ENCODE peak calls at places on chromosomes 1 and 21, in nine cellular contexts. A, U, V, W, T, Q, Z, P and D are unnamed samples.

GRCh38 chr1:212595787-212596714 is 12.5 kb upstream of the ATF3 start:
- DNase-seq in U (no peak), Q (peak; percentile 49), Z (peak; percentile 34), T (peak; percentile 69), P (no peak), V (peak; percentile 96), A (peak; percentile 70), W (peak; percentile 34), D (no peak)

GRCh38 chr1:13813398-13814012 is 113.5 kb downstream of the PRDM2 start:
- DNase-seq in P (peak; percentile 76), W (peak; percentile 32), Z (peak; percentile 36), Q (no peak), V (no peak), U (peak; percentile 72), T (peak; percentile 78), A (peak; percentile 67), D (no peak)

GRCh38 chr1:62198069-62198780 is 3.6 kb downstream of the L1TD1 start:
- DNase-seq in V (no peak), U (no peak), P (peak; percentile 84), Q (no peak), A (peak; percentile 88), W (no peak), T (peak; percentile 85), Z (no peak), D (no peak)

GRCh38 chr1:207981976-207982375 is 71.1 kb upstream of the CD34 start:
- DNase-seq in V (no peak), P (peak; percentile 78), Z (no peak), U (no peak), Q (no peak), W (peak; percentile 28), T (peak; percentile 75), A (peak; percentile 77), D (no peak)

GRCh38 chr1:156115514-156116374 is 1.2 kb downstream of the LMNA start:
- DNase-seq in A (peak; percentile 81), T (peak; percentile 81), Q (peak; percentile 76), V (peak; percentile 56), P (peak; percentile 68), U (peak; percentile 88), Z (peak; percentile 82), W (peak; percentile 80), D (peak; percentile 79)

GRCh38 chr1:236148471-236148847 is 6.1 kb downstream of the GPR137B start:
- DNase-seq in Q (no peak), A (no peak), W (no peak), P (no peak), Z (peak; percentile 18), V (peak; percentile 52), U (no peak), T (no peak), D (no peak)

GRCh38 chr1:53542551-53542950 is 83.4 kb downstream of the DMRTB1 start:
- DNase-seq in V (no peak), Q (no peak), U (peak; percentile 35), T (no peak), Z (no peak), P (no peak), A (no peak), W (no peak), D (no peak)

GRCh38 chr1:223748773-223749733 is 36.7 kb downstream of the CAPN2 start:
- DNase-seq in Q (peak; percentile 71), W (peak; percentile 71), V (peak; percentile 46), A (peak; percentile 73), P (peak; percentile 58), U (peak; percentile 80), T (peak; percentile 66), Z (peak; percentile 71), D (peak; percentile 79)

GRCh38 chr21:32382108-32382601 is 10.7 kb downstream of the URB1 start:
- DNase-seq in Z (no peak), A (no peak), T (no peak), U (no peak), V (peak; percentile 92), P (no peak), W (no peak), Q (no peak), D (no peak)

GRCh38 chr1:245894843-245895242 is 612.2 kb downstream of the SMYD3 start:
- DNase-seq in U (no peak), Q (peak; percentile 58), V (no peak), W (no peak), A (no peak), Z (no peak), P (no peak), T (no peak), D (no peak)

GRCh38 chr1:59541891-59542290 is 245.0 kb downstream of the FGGY start:
- DNase-seq in A (no peak), Q (no peak), W (no peak), P (no peak), V (peak; percentile 60), Z (no peak), U (no peak), T (no peak), D (no peak)

GRCh38 chr1:108190001-108190634 is 10.0 kb downstream of the SLC25A24 start:
- DNase-seq in V (peak; percentile 23), P (no peak), Q (no peak), W (no peak), U (no peak), T (no peak), A (no peak), Z (no peak), D (no peak)

GRCh38 chr1:241957692-241958494 is at the start of gene BECN2:
- DNase-seq in Q (no peak), U (peak; percentile 55), V (no peak), T (no peak), Z (no peak), W (no peak), P (peak; percentile 36), A (no peak), D (no peak)

DNA sequence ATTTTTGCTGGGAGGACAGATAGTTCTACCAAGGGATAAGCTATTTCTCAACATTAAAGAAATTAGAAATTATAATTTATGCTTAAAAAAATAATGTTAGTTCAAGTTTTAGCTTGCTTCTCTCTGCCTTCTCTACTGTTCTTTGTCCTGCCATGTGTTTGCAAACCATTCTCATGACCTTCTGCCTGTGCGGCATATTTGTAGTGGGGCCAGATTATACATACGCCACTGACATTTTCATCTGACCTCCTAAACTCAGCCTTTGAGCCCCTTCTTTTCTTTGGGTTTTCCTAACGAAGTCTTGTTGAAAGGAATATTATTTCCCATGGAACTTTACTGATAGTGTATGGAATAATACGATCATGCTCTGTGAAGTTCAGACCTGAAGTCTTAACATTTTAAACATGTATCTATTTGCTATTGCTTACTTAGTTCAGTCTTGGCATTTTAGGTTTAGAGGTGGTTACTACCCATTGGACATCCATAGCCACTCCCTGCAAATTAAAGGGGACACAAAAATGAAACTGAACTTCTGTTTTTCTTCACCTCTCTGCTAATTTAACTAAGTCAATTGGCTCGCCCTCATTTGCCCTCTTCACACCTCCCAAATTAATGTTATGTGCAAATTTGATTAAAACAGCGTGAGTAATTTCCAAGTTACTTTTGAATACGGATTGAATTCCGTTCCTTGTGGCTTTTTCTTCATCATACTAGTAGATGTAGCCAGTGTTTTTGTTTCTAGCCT is 15.6 kb downstream of the LRRC8D start:
- DNase-seq in V (no peak), W (peak; percentile 29), Z (no peak), A (no peak), U (no peak), T (no peak), Q (no peak), P (no peak), D (no peak)
- H3K4me1 ChIP-seq in V (no peaks in the 10 kb centered on the region), W (peaks cover 49% of the 10 kb centered on the region), Z (peaks cover 8% of the 10 kb centered on the region), A (peaks cover 32% of the 10 kb centered on the region), U (peaks cover 16% of the 10 kb centered on the region), T (peaks cover 91% of the 10 kb centered on the region), Q (peaks cover 11% of the 10 kb centered on the region), P (peaks cover 14% of the 10 kb centered on the region), D (no peaks in the 10 kb centered on the region)

GRCh38 chr1:9689011-9689706 is 37.6 kb downstream of the PIK3CD start:
- DNase-seq in W (peak; percentile 91), P (peak; percentile 94), A (peak; percentile 77), U (peak; percentile 87), T (peak; percentile 94), Q (peak; percentile 90), Z (peak; percentile 89), V (peak; percentile 55), D (peak; percentile 91)
- H3K4me1 ChIP-seq in W (peaks cover 31% of the 10 kb centered on the region), P (peaks cover 3% of the 10 kb centered on the region), A (peaks cover 2% of the 10 kb centered on the region), U (peaks cover 20% of the 10 kb centered on the region), T (peaks cover 34% of the 10 kb centered on the region), Q (peaks cover 35% of the 10 kb centered on the region), Z (peaks cover 13% of the 10 kb centered on the region), V (peaks cover 12% of the 10 kb centered on the region), D (peaks cover 31% of the 10 kb centered on the region)

DNA sequence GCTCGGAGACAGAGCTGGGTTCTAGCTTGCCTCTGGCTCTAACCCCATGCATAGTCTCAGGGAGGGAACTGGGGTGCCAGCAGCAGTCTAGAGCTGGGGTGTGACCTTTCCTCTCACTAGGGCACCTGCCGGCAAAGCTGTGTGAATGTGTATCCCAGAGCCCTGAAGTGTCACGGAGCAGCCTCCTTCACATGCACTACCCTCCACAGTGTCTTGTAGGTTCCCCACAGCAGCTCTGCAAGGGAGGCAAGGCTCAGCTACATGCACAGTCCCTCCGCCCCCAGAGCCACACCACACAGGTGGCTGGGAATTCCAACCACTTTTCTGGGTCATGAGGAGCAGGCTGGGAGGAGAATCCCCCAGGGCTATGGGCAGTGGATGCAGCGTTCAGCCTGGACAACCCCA is 7.7 kb upstream of the HPCA start:
- DNase-seq in Q (no peak), W (no peak), Z (no peak), V (no peak), A (no peak), P (no peak), T (no peak), U (no peak), D (no peak)
- H3K4me1 ChIP-seq in Q (no peaks in the 10 kb centered on the region), W (peaks cover 17% of the 10 kb centered on the region), Z (no peaks in the 10 kb centered on the region), V (no peaks in the 10 kb centered on the region), A (peaks cover 5% of the 10 kb centered on the region), P (peaks cover 3% of the 10 kb centered on the region), T (peaks cover 19% of the 10 kb centered on the region), U (peaks cover 12% of the 10 kb centered on the region), D (no peaks in the 10 kb centered on the region)

GRCh38 chr21:43273016-43273707 is 104.4 kb downstream of the CRYAA start:
- DNase-seq in T (no peak), Z (no peak), W (no peak), A (no peak), V (no peak), Q (no peak), P (no peak), U (no peak), D (no peak)

GRCh38 chr21:43269981-43270670 is 101.3 kb downstream of the CRYAA start:
- DNase-seq in Q (no peak), V (no peak), W (no peak), Z (no peak), A (no peak), P (no peak), T (no peak), U (no peak), D (no peak)

GRCh38 chr21:43270800-43271261 is 102.0 kb downstream of the CRYAA start:
- DNase-seq in W (no peak), V (peak; percentile 13), P (no peak), U (peak; percentile 38), T (no peak), Q (no peak), Z (no peak), A (no peak), D (no peak)

GRCh38 chr21:43272591-43272990 is 103.8 kb downstream of the CRYAA start:
- DNase-seq in W (no peak), U (no peak), P (no peak), A (no peak), V (no peak), Q (no peak), T (no peak), Z (no peak), D (no peak)

DNA sequence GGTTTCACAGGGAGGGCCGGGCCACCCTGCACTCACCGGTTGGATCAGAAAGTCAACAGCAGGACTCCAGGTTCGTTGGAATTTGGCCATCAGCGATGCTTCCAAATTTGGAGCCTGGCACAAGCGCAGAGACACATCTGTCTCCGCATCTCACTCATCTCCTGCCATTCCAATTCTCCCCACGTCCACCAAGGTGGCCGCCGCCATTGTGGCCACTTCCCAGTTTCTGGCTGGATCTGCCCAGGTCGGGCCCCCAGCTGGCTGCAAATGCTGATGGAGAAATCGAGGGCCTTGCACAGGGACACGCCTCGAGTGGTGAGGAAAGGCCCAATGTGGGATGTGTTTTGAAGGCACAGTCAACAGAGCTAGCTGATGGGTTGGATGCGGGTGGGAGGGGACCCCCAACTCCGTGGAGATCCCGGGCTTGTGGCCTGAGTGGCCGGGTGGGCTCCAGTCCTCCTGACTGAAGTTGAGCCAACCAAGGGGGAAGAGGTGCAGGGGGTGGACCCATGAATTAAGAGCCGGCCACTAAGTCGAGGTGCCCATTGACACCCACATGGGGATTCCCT is 102.7 kb downstream of the CRYAA start:
- DNase-seq in A (no peak), Q (no peak), Z (no peak), T (no peak), U (peak; percentile 41), V (no peak), W (no peak), P (no peak), D (peak; percentile 37)
- H3K4me1 ChIP-seq in A (no peaks in the 10 kb centered on the region), Q (no peaks in the 10 kb centered on the region), Z (no peaks in the 10 kb centered on the region), T (no peaks in the 10 kb centered on the region), U (no peaks in the 10 kb centered on the region), V (no peaks in the 10 kb centered on the region), W (no peaks in the 10 kb centered on the region), P (no peaks in the 10 kb centered on the region), D (no peaks in the 10 kb centered on the region)